ENCODE peak calls at places on chromosomes 16 and 17, in seven cellular contexts. W is cardiac muscle cell; Y is fibroblast of mammary gland; D is CD8-positive, alpha-beta T cell; A is Calu3; I is AG04449; P is GM06990. F is an unnamed sample.

GRCh38 chr16:84806256-84806889 is 13.4 kb upstream of the CRISPLD2 start:
- DNase-seq in W (peak), Y (peak), D (no peak), A (peak), I (peak), P (peak), F (no peak)

GRCh38 chr17:20993863-20994778 is 48.7 kb downstream of the USP22 start:
- DNase-seq in W (no peak), Y (no peak), D (no peak), A (no peak), I (no peak), P (no peak), F (no peak)

GRCh38 chr17:2397247-2398171 is 3.4 kb downstream of the MNT start:
- DNase-seq in W (no peak), Y (no peak), D (peak), A (no peak), I (no peak), P (no peak), F (no peak)

GRCh38 chr17:81932333-81932983 is 4.6 kb downstream of the PYCR1 start:
- DNase-seq in W (no peak), Y (no peak), D (no peak), A (no peak), I (no peak), P (no peak), F (no peak)

GRCh38 chr16:57372372-57373116 is at the start of gene CX3CL1:
- DNase-seq in W (peak), Y (peak), D (no peak), A (peak), I (no peak), P (no peak), F (peak)

GRCh38 chr16:54945063-54945462 is 14.4 kb downstream of the IRX5 start:
- DNase-seq in W (no peak), Y (no peak), D (no peak), A (no peak), I (no peak), P (no peak), F (no peak)

GRCh38 chr17:82241183-82241925 is 12.5 kb downstream of the SLC16A3 start:
- DNase-seq in W (peak), Y (peak), D (no peak), A (peak), I (no peak), P (peak), F (no peak)

GRCh38 chr17:42708588-42708987 is 26.3 kb downstream of the CNTNAP1 start:
- DNase-seq in W (no peak), Y (no peak), D (no peak), A (no peak), I (no peak), P (no peak), F (no peak)

GRCh38 chr17:39281806-39282205 is 56.1 kb upstream of the STAC2 start:
- DNase-seq in W (peak), Y (no peak), D (no peak), A (no peak), I (peak), P (no peak), F (no peak)

GRCh38 chr16:52384378-52384777 is 162.6 kb downstream of the TOX3 start:
- DNase-seq in W (no peak), Y (no peak), D (no peak), A (peak), I (no peak), P (no peak), F (no peak)

GRCh38 chr16:73739049-73739769 is 557.4 kb upstream of the PSMD7 start:
- DNase-seq in W (no peak), Y (no peak), D (no peak), A (no peak), I (no peak), P (no peak), F (no peak)

GRCh38 chr17:61307905-61308886 is 91.4 kb upstream of the TBX2 start:
- DNase-seq in W (peak), Y (peak), D (no peak), A (no peak), I (peak), P (no peak), F (no peak)

GRCh38 chr16:633336-634050 is 2.6 kb downstream of the METTL26 start:
- DNase-seq in W (no peak), Y (no peak), D (no peak), A (no peak), I (no peak), P (no peak), F (no peak)

GRCh38 chr16:79380990-79381389 is 219.5 kb downstream of the MAF start:
- DNase-seq in W (no peak), Y (no peak), D (no peak), A (no peak), I (no peak), P (no peak), F (no peak)

GRCh38 chr16:70565053-70565452 is 41.4 kb downstream of the SF3B3 start:
- DNase-seq in W (no peak), Y (no peak), D (no peak), A (no peak), I (no peak), P (no peak), F (no peak)

GRCh38 chr16:67415872-67416793 is at the start of gene ZDHHC1:
- DNase-seq in W (peak), Y (peak), D (peak), A (peak), I (no peak), P (peak), F (peak)

GRCh38 chr16:11183035-11183812 is 72.8 kb downstream of the SOCS1 start:
- DNase-seq in W (no peak), Y (no peak), D (no peak), A (no peak), I (no peak), P (peak), F (peak)

GRCh38 chr16:27169511-27170071 is 33.7 kb upstream of the KDM8 start:
- DNase-seq in W (peak), Y (peak), D (peak), A (peak), I (peak), P (no peak), F (no peak)

GRCh38 chr16:86519649-86520316 is 9.5 kb downstream of the FOXF1 start:
- DNase-seq in W (peak), Y (peak), D (peak), A (peak), I (no peak), P (no peak), F (peak)

GRCh38 chr17:45790296-45790922 is 6.3 kb downstream of the CRHR1 start:
- DNase-seq in W (peak), Y (peak), D (no peak), A (peak), I (no peak), P (no peak), F (no peak)

GRCh38 chr17:73343168-73343634 is 31.4 kb upstream of the CDC42EP4 start:
- DNase-seq in W (peak), Y (peak), D (no peak), A (no peak), I (peak), P (no peak), F (peak)

GRCh38 chr16:53714080-53715050 is 10.4 kb downstream of the FTO start:
- DNase-seq in W (peak), Y (peak), D (no peak), A (no peak), I (no peak), P (no peak), F (no peak)

GRCh38 chr17:77151236-77151635 is 10.5 kb downstream of the SEC14L1 start:
- DNase-seq in W (no peak), Y (no peak), D (no peak), A (no peak), I (no peak), P (no peak), F (no peak)

GRCh38 chr17:58060596-58061191 is 22.5 kb upstream of the DYNLL2 start:
- DNase-seq in W (peak), Y (peak), D (no peak), A (no peak), I (no peak), P (no peak), F (no peak)

GRCh38 chr17:81833921-81834830 is 674 bp downstream of the PPP1R27 start:
- DNase-seq in W (no peak), Y (no peak), D (no peak), A (no peak), I (no peak), P (no peak), F (no peak)

GRCh38 chr16:27726621-27727275 is 176.8 kb downstream of the KATNIP start:
- DNase-seq in W (peak), Y (peak), D (no peak), A (no peak), I (no peak), P (no peak), F (no peak)

GRCh38 chr16:56603589-56603988 is 4.8 kb upstream of the MT2A start:
- DNase-seq in W (peak), Y (peak), D (no peak), A (peak), I (no peak), P (no peak), F (no peak)

GRCh38 chr17:40533896-40534295 is 31.4 kb downstream of the CCR7 start:
- DNase-seq in W (no peak), Y (peak), D (no peak), A (no peak), I (no peak), P (no peak), F (no peak)

GRCh38 chr17:15926039-15926740 is 18.7 kb upstream of the ADORA2B start:
- DNase-seq in W (peak), Y (no peak), D (no peak), A (no peak), I (no peak), P (no peak), F (no peak)

GRCh38 chr16:12097523-12098428 is 121.2 kb downstream of the SNX29 start:
- DNase-seq in W (peak), Y (peak), D (no peak), A (no peak), I (no peak), P (no peak), F (no peak)

GRCh38 chr16:84759906-84760305 is 59.9 kb upstream of the CRISPLD2 start:
- DNase-seq in W (no peak), Y (no peak), D (no peak), A (no peak), I (no peak), P (no peak), F (no peak)

GRCh38 chr16:56667581-56668571 is at the start of gene MT1G:
- DNase-seq in W (peak), Y (no peak), D (no peak), A (no peak), I (no peak), P (no peak), F (peak)

GRCh38 chr16:57825298-57826039 is 23.2 kb upstream of the KIFC3 start:
- DNase-seq in W (no peak), Y (no peak), D (no peak), A (no peak), I (no peak), P (no peak), F (no peak)

GRCh38 chr17:31052187-31052889 is 42.4 kb upstream of the NF1 start:
- DNase-seq in W (peak), Y (peak), D (no peak), A (peak), I (peak), P (no peak), F (no peak)

GRCh38 chr17:73901661-73902415 is 257.6 kb upstream of the SDK2 start:
- DNase-seq in W (peak), Y (peak), D (no peak), A (peak), I (no peak), P (no peak), F (peak)

GRCh38 chr17:41636652-41637051 is 12.3 kb upstream of the KRT17 start:
- DNase-seq in W (no peak), Y (no peak), D (peak), A (no peak), I (no peak), P (no peak), F (no peak)

GRCh38 chr16:2147981-2148671 is at the start of gene RAB26:
- DNase-seq in W (peak), Y (peak), D (peak), A (peak), I (no peak), P (no peak), F (peak)

GRCh38 chr16:89316701-89317100 is 99.2 kb downstream of the ZNF778 start:
- DNase-seq in W (no peak), Y (no peak), D (peak), A (no peak), I (no peak), P (no peak), F (no peak)

GRCh38 chr16:89314357-89314756 is 96.9 kb downstream of the ZNF778 start:
- DNase-seq in W (no peak), Y (no peak), D (peak), A (no peak), I (no peak), P (no peak), F (no peak)

GRCh38 chr16:89314858-89315257 is 97.4 kb downstream of the ZNF778 start:
- DNase-seq in W (no peak), Y (no peak), D (no peak), A (no peak), I (no peak), P (no peak), F (no peak)

GRCh38 chr16:89315791-89316581 is 98.5 kb downstream of the ZNF778 start:
- DNase-seq in W (peak), Y (peak), D (peak), A (peak), I (no peak), P (peak), F (no peak)

DNA sequence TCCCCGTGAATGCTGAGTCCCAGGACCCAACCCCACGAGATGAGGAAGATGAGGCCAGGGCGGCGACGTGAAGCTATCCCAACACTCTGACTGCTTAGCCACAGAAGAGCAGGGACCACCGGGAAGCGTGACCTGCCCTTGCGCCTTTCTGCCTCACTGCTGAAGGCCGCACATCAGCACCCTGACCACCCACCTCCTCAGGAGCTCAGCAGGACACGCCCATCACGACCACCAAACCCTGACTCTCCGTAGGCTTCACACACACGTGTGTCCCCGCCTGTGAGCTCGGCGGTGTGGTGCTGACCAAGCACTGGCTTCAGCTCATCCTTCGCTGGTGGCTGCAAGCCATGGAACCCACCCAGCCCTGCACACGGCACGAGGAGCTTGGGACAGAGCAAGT is 97.8 kb downstream of the ZNF778 start:
- DNase-seq in W (no peak), Y (no peak), D (no peak), A (no peak), I (no peak), P (no peak), F (no peak)
- TF ChIP-seq CTCF in W (no peak), Y (no peak), D (no peak), A (no peak), I (no peak), P (no peak), F (no peak)

DNA sequence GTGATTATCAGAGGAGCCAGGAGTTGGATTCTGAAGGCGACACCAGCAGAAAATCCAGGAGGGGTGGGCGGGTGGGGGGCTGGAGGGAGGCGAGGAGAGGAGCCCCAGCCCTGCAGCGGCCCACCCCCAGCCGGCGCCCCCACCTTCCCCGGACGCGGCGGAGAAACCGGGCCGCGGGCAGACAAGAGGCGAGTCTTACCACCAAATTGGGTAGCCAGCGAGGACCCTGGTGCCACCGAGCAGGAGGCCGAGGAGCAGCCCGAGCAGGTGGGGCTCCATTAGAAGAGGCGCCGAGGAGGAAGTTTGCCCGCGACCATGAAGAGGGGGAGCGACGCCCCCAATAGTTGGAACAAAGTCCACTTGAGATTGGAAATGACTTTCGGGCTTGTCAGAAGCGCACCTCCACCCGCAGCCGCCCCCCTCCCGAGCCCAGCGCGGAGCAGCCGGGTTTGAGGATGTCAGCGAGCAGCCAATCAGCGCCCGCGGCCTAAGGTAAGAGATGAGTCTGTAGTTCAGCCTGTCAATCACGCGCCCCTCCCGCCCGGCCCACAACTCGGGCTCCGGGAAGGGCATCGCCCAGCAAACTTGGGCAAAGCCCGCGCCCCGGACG is at the start of gene WNT3:
- DNase-seq in W (no peak), Y (no peak), D (peak), A (no peak), I (no peak), P (no peak), F (peak)
- TF ChIP-seq CTCF in W (no peak), Y (no peak), D (no peak), A (no peak), I (no peak), P (no peak), F (no peak)

DNA sequence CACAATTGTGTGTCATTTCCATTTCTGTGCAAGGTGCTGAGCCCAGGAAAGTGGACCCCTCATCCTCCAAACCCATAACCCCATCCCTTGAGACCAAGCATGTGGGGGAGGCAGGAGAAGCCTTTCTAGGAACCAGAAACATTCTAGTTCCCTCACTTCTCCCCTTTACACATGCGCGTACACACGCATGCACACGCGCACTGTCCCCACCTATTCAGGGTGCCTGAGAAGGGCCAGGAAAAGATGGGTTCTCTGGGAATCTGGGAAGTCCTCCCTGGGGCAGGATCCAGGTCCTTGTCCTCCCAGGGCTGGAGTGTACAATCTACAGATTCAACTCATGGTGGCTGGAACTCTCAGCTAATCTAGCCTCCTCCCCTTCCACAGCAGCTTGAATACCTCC is 2.4 kb downstream of the PPY start:
- DNase-seq in W (no peak), Y (no peak), D (no peak), A (no peak), I (no peak), P (no peak), F (no peak)
- TF ChIP-seq CTCF in W (no peak), Y (no peak), D (no peak), A (no peak), I (no peak), P (no peak), F (no peak)

GRCh38 chr17:59534583-59534982 is 30.8 kb upstream of the DHX40 start:
- DNase-seq in W (peak), Y (peak), D (no peak), A (no peak), I (no peak), P (no peak), F (no peak)
- TF ChIP-seq CTCF in W (no peak), Y (no peak), D (no peak), A (no peak), I (no peak), P (no peak), F (no peak)

GRCh38 chr17:28335201-28335958 is at the start of the genes IFT20 and TNFAIP1:
- DNase-seq in W (peak), Y (peak), D (peak), A (peak), I (peak), P (peak), F (peak)
- TF ChIP-seq CTCF in W (no peak), Y (no peak), D (no peak), A (no peak), I (peak), P (no peak), F (no peak)